ENCODE peak calls at places on chromosomes 6 and 20, in nine cellular contexts. V, F, M, E, O, D, R, N and U are unnamed samples.

GRCh38 chr6:105363100-105363754 is 39.7 kb downstream of the PREP start:
- DNase-seq in D (no peak), N (no peak), M (peak; percentile 47), E (no peak), R (no peak), V (peak; percentile 27), O (no peak), F (no peak), U (peak; percentile 45)

GRCh38 chr6:152338335-152339125 is 298.6 kb downstream of the SYNE1 start:
- DNase-seq in F (peak; percentile 61), R (no peak), N (peak; percentile 70), V (peak; percentile 26), O (no peak), D (no peak), E (no peak), M (peak; percentile 21), U (peak; percentile 49)

GRCh38 chr6:53794720-53795253 is at the start of gene LRRC1:
- DNase-seq in E (peak; percentile 59), M (peak; percentile 88), R (no peak), N (peak; percentile 92), V (peak; percentile 86), F (peak; percentile 88), D (peak; percentile 95), O (peak; percentile 80), U (peak; percentile 90)

GRCh38 chr6:22251331-22251730 is 45.5 kb downstream of the PRL start:
- DNase-seq in V (peak; percentile 8), F (no peak), M (peak; percentile 75), E (no peak), D (no peak), O (no peak), R (peak; percentile 24), N (no peak), U (peak; percentile 40)

GRCh38 chr6:157106487-157106886 is 216.8 kb downstream of the TMEM242 start:
- DNase-seq in D (no peak), N (no peak), O (no peak), E (no peak), M (peak; percentile 78), V (peak; percentile 65), F (no peak), R (no peak), U (no peak)

GRCh38 chr20:24653306-24653705 is 183.9 kb downstream of the SYNDIG1 start:
- DNase-seq in M (peak; percentile 27), R (no peak), N (no peak), F (no peak), O (no peak), E (no peak), V (no peak), D (no peak), U (peak; percentile 19)

GRCh38 chr6:127914240-127914639 is 13.4 kb upstream of the THEMIS start:
- DNase-seq in N (no peak), R (no peak), V (no peak), O (no peak), F (no peak), M (no peak), E (no peak), D (no peak), U (no peak)

GRCh38 chr20:45094201-45094600 is 6.7 kb downstream of the KCNS1 start:
- DNase-seq in E (no peak), N (no peak), V (no peak), R (no peak), O (no peak), M (no peak), D (no peak), F (no peak), U (no peak)

GRCh38 chr6:150975136-150975535 is 109.6 kb downstream of the MTHFD1L start:
- DNase-seq in E (no peak), V (no peak), D (no peak), O (no peak), N (no peak), F (no peak), M (no peak), R (no peak), U (no peak)

GRCh38 chr20:43983359-43983758 is 68.7 kb downstream of the TOX2 start:
- DNase-seq in V (no peak), N (no peak), F (no peak), R (no peak), E (no peak), D (no peak), M (no peak), O (no peak), U (no peak)

GRCh38 chr6:32973144-32973854 is 4.9 kb downstream of the BRD2 start:
- DNase-seq in F (peak; percentile 44), N (no peak), E (no peak), D (no peak), O (no peak), V (no peak), M (peak; percentile 40), R (no peak), U (peak; percentile 34)

GRCh38 chr6:137211910-137212309 is 7.3 kb downstream of the IFNGR1 start:
- DNase-seq in R (no peak), N (no peak), M (no peak), F (no peak), D (no peak), O (no peak), E (no peak), V (no peak), U (no peak)

GRCh38 chr20:37932919-37933318 is 30.0 kb downstream of the VSTM2L start:
- DNase-seq in F (no peak), D (no peak), O (no peak), N (no peak), M (no peak), R (no peak), E (no peak), V (no peak), U (no peak)

GRCh38 chr6:4356899-4357659 is 221.7 kb upstream of the ECI2 start:
- DNase-seq in N (no peak), M (no peak), E (no peak), R (no peak), V (no peak), F (no peak), D (no peak), O (no peak), U (no peak)

GRCh38 chr6:97049254-97050004 is 124.9 kb downstream of the KLHL32 start:
- DNase-seq in D (no peak), M (no peak), O (no peak), R (no peak), V (no peak), N (no peak), F (no peak), E (no peak), U (no peak)

GRCh38 chr6:116159782-116160524 is 34.0 kb upstream of the COL10A1 start:
- DNase-seq in D (no peak), O (peak; percentile 8), E (no peak), N (no peak), V (peak; percentile 56), R (no peak), M (peak; percentile 38), F (no peak), U (peak; percentile 5)

GRCh38 chr20:9332783-9333482 is 181.5 kb upstream of the LAMP5 start:
- DNase-seq in V (no peak), D (no peak), R (no peak), N (no peak), O (no peak), F (no peak), E (no peak), M (no peak), U (no peak)

GRCh38 chr6:27592107-27592480 is 119.2 kb upstream of the ZNF184 start:
- DNase-seq in F (no peak), D (no peak), M (no peak), O (no peak), E (no peak), V (no peak), N (no peak), R (no peak), U (no peak)

GRCh38 chr20:17605131-17605660 is 35.3 kb downstream of the DSTN start:
- DNase-seq in M (no peak), E (no peak), V (no peak), N (no peak), D (no peak), R (no peak), F (no peak), O (no peak), U (no peak)

GRCh38 chr20:59150821-59151251 is 12.8 kb upstream of the ZNF831 start:
- DNase-seq in R (no peak), V (no peak), M (no peak), D (no peak), N (no peak), O (no peak), E (no peak), F (no peak), U (no peak)
- H3K4me3 ChIP-seq in R (no peak overlapping the region), V (no peak overlapping the region), M (no peak overlapping the region), D (no peak overlapping the region), N (no peak overlapping the region), O (no peak overlapping the region), E (no peak overlapping the region), F (no peak overlapping the region), U (no peak overlapping the region)

DNA sequence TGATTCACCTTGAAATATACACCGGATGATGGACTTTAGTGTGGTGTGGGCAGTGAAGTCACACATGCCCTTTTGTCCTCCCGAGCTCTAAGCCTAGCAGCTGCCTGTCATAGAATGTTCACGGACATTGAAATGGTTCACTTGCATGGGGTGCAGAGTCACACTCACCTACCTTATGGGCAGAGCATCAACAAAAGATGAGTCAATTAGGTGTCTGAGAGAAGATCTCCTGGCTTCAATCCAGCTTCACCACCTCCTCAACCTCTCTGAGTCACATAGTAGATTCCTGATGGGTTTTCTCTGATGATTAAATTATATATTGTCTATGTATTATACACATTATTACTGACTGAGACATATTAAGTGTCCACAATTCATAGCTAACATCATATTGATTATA is 48.1 kb upstream of the HLA-E start:
- DNase-seq in N (no peak), M (no peak), F (no peak), D (no peak), O (no peak), V (no peak), R (no peak), E (no peak), U (no peak)
- TF ChIP-seq CTCF in N (no peak), M (no peak), F (no peak), D (no peak), O (no peak), V (no peak), R (no peak), E (no peak), U (no peak)

DNA sequence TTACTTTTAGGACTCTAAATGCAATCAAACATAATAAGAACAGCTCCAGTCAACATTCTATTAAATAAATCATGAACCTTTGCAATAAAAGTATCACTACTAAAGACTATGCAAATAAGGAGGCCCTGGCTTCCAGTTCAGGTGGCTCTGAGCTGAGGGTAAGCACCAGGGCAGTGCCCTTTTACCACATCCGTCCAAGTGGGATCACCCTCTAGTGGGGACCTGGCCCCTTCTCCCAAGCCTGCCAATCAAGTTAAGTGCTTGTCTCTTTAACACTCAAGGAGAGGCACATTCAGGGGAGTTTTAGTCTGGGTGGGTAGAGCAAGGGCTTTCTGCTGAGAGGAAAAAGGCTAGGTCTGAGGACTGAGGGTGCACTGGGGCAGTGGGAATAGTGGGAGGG is 161.4 kb downstream of the TMEM200A start:
- DNase-seq in F (no peak), E (no peak), V (no peak), O (no peak), M (no peak), N (no peak), D (no peak), R (no peak), U (no peak)
- H3K4me3 ChIP-seq in F (no peak overlapping the region), E (no peak overlapping the region), V (no peak overlapping the region), O (no peak overlapping the region), M (no peak overlapping the region), N (no peak overlapping the region), D (no peak overlapping the region), R (no peak overlapping the region), U (no peak overlapping the region)

DNA sequence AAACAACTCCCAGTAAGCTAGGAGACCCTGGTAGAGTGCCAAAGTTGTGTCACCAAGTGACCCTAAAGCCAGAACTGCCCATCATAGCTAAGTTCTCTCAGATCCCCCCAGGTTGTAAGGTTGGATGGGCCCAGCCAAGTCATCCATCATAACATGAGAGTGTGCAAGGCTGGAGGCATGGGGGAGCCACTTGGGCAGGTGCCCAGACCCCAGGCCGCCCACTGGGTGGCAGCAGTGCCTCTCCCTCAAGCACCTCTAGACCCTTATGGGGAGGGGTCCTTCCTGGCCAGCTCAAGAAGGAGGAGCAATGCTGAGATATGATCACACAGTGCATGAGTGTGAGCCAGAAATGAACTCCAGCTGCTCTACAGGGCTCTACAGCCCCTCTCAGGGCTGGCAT is 154.5 kb downstream of the MYLK4 start:
- DNase-seq in F (no peak), E (no peak), O (no peak), V (no peak), M (no peak), D (no peak), N (no peak), R (no peak), U (no peak)
- TF ChIP-seq CTCF in F (peak; percentile 20), E (no peak), O (no peak), V (no peak), M (no peak), D (peak; percentile 9), N (no peak), R (peak; percentile 21), U (peak; percentile 31)